ENCODE peak calls at places on chromosomes 7 and 10, in seven cellular contexts. One of them, this sample, is unnamed.
A peak's percentile ranks its signal among the peaks of the same experiment; 100 is the strongest.

GRCh38 chr10:31554556-31554955 is 235.5 kb downstream of the ZEB1 start:
- DNase-seq in cardiac muscle cell: no peak
- DNase-seq in type B pancreatic cell: no peak
- DNase-seq in chondrocyte: no peak
- DNase-seq in progenitor cell of endocrine pancreas: no peak
- DNase-seq in psoas muscle: no peak
- DNase-seq in heart right ventricle: no peak
- DNase-seq in this sample: no peak

GRCh38 chr7:157023589-157023905 is 13.1 kb upstream of the MNX1 start:
- DNase-seq in cardiac muscle cell: no peak
- DNase-seq in type B pancreatic cell: no peak
- DNase-seq in chondrocyte: no peak
- DNase-seq in progenitor cell of endocrine pancreas: no peak
- DNase-seq in psoas muscle: no peak
- DNase-seq in heart right ventricle: no peak
- DNase-seq in this sample: no peak

GRCh38 chr10:79223346-79224048 is 123.8 kb upstream of the PPIF start:
- DNase-seq in cardiac muscle cell: peak; percentile 97
- DNase-seq in type B pancreatic cell: no peak
- DNase-seq in chondrocyte: no peak
- DNase-seq in progenitor cell of endocrine pancreas: no peak
- DNase-seq in psoas muscle: peak; percentile 55
- DNase-seq in heart right ventricle: peak; percentile 71
- DNase-seq in this sample: no peak

GRCh38 chr10:12418000-12418399 is 68.7 kb downstream of the CAMK1D start:
- DNase-seq in cardiac muscle cell: no peak
- DNase-seq in type B pancreatic cell: no peak
- DNase-seq in chondrocyte: no peak
- DNase-seq in progenitor cell of endocrine pancreas: no peak
- DNase-seq in psoas muscle: peak; percentile 78
- DNase-seq in heart right ventricle: peak; percentile 31
- DNase-seq in this sample: no peak

GRCh38 chr7:4712371-4713182 is 30.5 kb downstream of the FOXK1 start:
- DNase-seq in cardiac muscle cell: no peak
- DNase-seq in type B pancreatic cell: no peak
- DNase-seq in chondrocyte: no peak
- DNase-seq in progenitor cell of endocrine pancreas: no peak
- DNase-seq in psoas muscle: no peak
- DNase-seq in heart right ventricle: no peak
- DNase-seq in this sample: no peak

GRCh38 chr10:4013651-4014085 is 228.7 kb upstream of the KLF6 start:
- DNase-seq in cardiac muscle cell: no peak
- DNase-seq in type B pancreatic cell: no peak
- DNase-seq in chondrocyte: no peak
- DNase-seq in progenitor cell of endocrine pancreas: no peak
- DNase-seq in psoas muscle: no peak
- DNase-seq in heart right ventricle: peak; percentile 25
- DNase-seq in this sample: peak; percentile 32

GRCh38 chr10:112137381-112137987 is 46.1 kb downstream of the GPAM start:
- DNase-seq in cardiac muscle cell: peak; percentile 85
- DNase-seq in type B pancreatic cell: peak; percentile 92
- DNase-seq in chondrocyte: no peak
- DNase-seq in progenitor cell of endocrine pancreas: peak; percentile 84
- DNase-seq in psoas muscle: peak; percentile 64
- DNase-seq in heart right ventricle: peak; percentile 70
- DNase-seq in this sample: peak; percentile 43

GRCh38 chr7:22866965-22867364 is 44.3 kb upstream of the TOMM7 start:
- DNase-seq in cardiac muscle cell: no peak
- DNase-seq in type B pancreatic cell: no peak
- DNase-seq in chondrocyte: no peak
- DNase-seq in progenitor cell of endocrine pancreas: no peak
- DNase-seq in psoas muscle: no peak
- DNase-seq in heart right ventricle: no peak
- DNase-seq in this sample: no peak

GRCh38 chr10:69938541-69938991 is 114.1 kb upstream of the MACROH2A2 start:
- DNase-seq in cardiac muscle cell: no peak
- DNase-seq in type B pancreatic cell: no peak
- DNase-seq in chondrocyte: no peak
- DNase-seq in progenitor cell of endocrine pancreas: no peak
- DNase-seq in psoas muscle: no peak
- DNase-seq in heart right ventricle: no peak
- DNase-seq in this sample: no peak

GRCh38 chr10:118818621-118819221 is 64.0 kb upstream of the CACUL1 start:
- DNase-seq in cardiac muscle cell: no peak
- DNase-seq in type B pancreatic cell: no peak
- DNase-seq in chondrocyte: no peak
- DNase-seq in progenitor cell of endocrine pancreas: no peak
- DNase-seq in psoas muscle: peak; percentile 56
- DNase-seq in heart right ventricle: peak; percentile 31
- DNase-seq in this sample: no peak

GRCh38 chr7:2779086-2779485 is 65.0 kb downstream of the GNA12 start:
- DNase-seq in cardiac muscle cell: no peak
- DNase-seq in type B pancreatic cell: peak; percentile 36
- DNase-seq in chondrocyte: no peak
- DNase-seq in progenitor cell of endocrine pancreas: no peak
- DNase-seq in psoas muscle: no peak
- DNase-seq in heart right ventricle: no peak
- DNase-seq in this sample: no peak

GRCh38 chr7:91311844-91312243 is 47.6 kb downstream of the FZD1 start:
- DNase-seq in cardiac muscle cell: no peak
- DNase-seq in type B pancreatic cell: no peak
- DNase-seq in chondrocyte: no peak
- DNase-seq in progenitor cell of endocrine pancreas: no peak
- DNase-seq in psoas muscle: no peak
- DNase-seq in heart right ventricle: no peak
- DNase-seq in this sample: no peak

DNA sequence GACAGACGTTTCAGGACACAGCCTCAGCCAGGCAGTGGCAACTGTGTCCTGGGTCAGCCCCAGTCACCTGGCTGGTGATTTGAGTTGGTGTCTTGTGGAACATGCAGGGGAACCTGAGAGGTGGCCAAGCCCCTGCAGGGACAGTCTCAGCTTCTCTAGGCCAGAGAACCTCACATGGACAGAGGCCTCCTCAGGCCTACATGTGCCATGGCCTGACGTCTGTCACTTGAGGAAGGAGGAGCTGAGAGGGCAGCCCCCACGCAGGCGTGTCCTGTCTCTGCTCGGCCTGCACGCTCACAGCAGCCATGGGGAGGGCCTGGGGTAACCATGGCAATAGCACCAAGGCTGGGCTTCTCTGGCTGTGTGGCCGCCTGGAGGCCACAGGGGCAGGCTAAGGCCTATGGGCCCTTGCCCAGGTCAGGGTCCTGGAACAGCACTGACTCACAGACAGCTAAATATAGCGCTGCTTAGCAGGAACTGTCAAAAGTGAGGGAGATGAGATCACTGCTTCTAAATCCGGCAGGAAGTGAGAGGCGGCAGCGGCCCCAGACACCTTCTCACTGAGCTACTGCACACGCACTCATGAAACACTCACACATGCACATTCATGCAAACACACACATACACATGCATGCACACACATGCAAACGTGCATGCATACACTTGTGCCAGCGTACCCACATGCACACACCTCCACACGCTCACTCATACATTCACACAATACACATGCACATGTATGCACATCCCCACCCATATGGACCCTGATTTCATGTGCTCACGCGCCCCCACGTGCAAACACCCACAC is 57.0 kb downstream of the YKT6 start:
- DNase-seq in cardiac muscle cell: peak; percentile 94
- DNase-seq in type B pancreatic cell: no peak
- DNase-seq in chondrocyte: no peak
- DNase-seq in progenitor cell of endocrine pancreas: no peak
- DNase-seq in psoas muscle: peak; percentile 85
- DNase-seq in heart right ventricle: peak; percentile 75
- DNase-seq in this sample: peak; percentile 41
- TF ChIP-seq CTCF in cardiac muscle cell: no peak
- TF ChIP-seq CTCF in type B pancreatic cell: no peak
- TF ChIP-seq CTCF in chondrocyte: no peak
- TF ChIP-seq CTCF in progenitor cell of endocrine pancreas: no peak
- TF ChIP-seq CTCF in psoas muscle: peak; percentile 30
- TF ChIP-seq CTCF in heart right ventricle: peak; percentile 13
- TF ChIP-seq CTCF in this sample: no peak

GRCh38 chr10:73627300-73627699 is 14.0 kb downstream of the MYOZ1 start:
- DNase-seq in cardiac muscle cell: no peak
- DNase-seq in type B pancreatic cell: no peak
- DNase-seq in chondrocyte: no peak
- DNase-seq in progenitor cell of endocrine pancreas: no peak
- DNase-seq in psoas muscle: no peak
- DNase-seq in heart right ventricle: no peak
- DNase-seq in this sample: no peak

GRCh38 chr10:73628405-73628804 is 12.9 kb downstream of the MYOZ1 start:
- DNase-seq in cardiac muscle cell: no peak
- DNase-seq in type B pancreatic cell: no peak
- DNase-seq in chondrocyte: no peak
- DNase-seq in progenitor cell of endocrine pancreas: no peak
- DNase-seq in psoas muscle: no peak
- DNase-seq in heart right ventricle: no peak
- DNase-seq in this sample: no peak

GRCh38 chr10:73623056-73623455 is 18.2 kb downstream of the MYOZ1 start:
- DNase-seq in cardiac muscle cell: no peak
- DNase-seq in type B pancreatic cell: no peak
- DNase-seq in chondrocyte: no peak
- DNase-seq in progenitor cell of endocrine pancreas: no peak
- DNase-seq in psoas muscle: no peak
- DNase-seq in heart right ventricle: no peak
- DNase-seq in this sample: no peak

GRCh38 chr10:73625884-73626753 is 15.2 kb downstream of the MYOZ1 start:
- DNase-seq in cardiac muscle cell: peak; percentile 98
- DNase-seq in type B pancreatic cell: peak; percentile 91
- DNase-seq in chondrocyte: peak; percentile 95
- DNase-seq in progenitor cell of endocrine pancreas: peak; percentile 85
- DNase-seq in psoas muscle: peak; percentile 90
- DNase-seq in heart right ventricle: peak; percentile 88
- DNase-seq in this sample: peak; percentile 78

DNA sequence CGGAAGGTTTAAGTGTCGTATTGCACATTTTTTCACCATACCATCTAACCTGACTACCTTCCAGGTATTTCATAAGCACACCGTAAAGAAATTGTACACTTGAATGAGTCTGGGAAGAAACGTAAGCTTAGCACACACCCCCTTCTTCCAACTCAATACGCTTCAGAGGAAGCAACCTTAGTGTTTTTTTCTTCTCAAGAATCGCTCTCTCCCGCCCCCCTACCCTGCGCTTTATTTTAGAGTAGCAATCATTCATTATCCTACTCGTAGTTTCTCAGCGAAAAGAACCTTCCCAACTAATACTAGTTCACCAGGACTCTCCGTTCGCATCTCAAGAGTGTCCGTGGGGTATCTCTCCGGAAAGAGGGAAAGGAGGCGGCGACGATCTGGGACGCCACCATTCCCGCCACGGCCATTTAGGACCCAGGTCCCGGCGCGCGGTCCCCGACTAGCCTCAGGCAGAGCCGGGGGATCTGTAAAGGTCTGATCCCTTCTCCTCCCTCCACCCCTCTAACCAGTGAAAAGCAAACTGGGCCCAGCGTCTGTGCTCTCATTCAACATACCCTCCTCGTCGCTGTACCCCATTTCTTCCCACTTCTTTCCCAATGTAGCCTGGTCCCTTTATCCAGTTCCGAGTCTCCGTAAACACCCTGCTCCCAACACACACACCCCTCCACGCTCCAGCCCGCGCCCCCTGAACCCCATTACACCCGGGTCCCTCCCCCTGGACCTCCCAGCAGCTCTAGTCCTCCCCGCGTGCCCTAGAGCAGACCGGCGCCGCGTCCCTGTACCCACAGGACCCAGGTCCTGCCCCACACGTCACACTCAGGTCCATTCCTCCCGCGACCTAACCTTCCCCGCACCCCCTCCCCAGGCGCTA is 16.0 kb downstream of the MYOZ1 start:
- DNase-seq in cardiac muscle cell: peak; percentile 65
- DNase-seq in type B pancreatic cell: no peak
- DNase-seq in chondrocyte: no peak
- DNase-seq in progenitor cell of endocrine pancreas: peak; percentile 16
- DNase-seq in psoas muscle: no peak
- DNase-seq in heart right ventricle: peak; percentile 22
- DNase-seq in this sample: no peak
- TF ChIP-seq CTCF in cardiac muscle cell: no peak
- TF ChIP-seq CTCF in type B pancreatic cell: no peak
- TF ChIP-seq CTCF in chondrocyte: no peak
- TF ChIP-seq CTCF in progenitor cell of endocrine pancreas: no peak
- TF ChIP-seq CTCF in psoas muscle: no peak
- TF ChIP-seq CTCF in heart right ventricle: no peak
- TF ChIP-seq CTCF in this sample: no peak

GRCh38 chr7:142669074-142669654 is 80.1 kb upstream of the PRSS1 start:
- DNase-seq in cardiac muscle cell: no peak
- DNase-seq in type B pancreatic cell: no peak
- DNase-seq in chondrocyte: no peak
- DNase-seq in progenitor cell of endocrine pancreas: no peak
- DNase-seq in psoas muscle: no peak
- DNase-seq in heart right ventricle: no peak
- DNase-seq in this sample: no peak
- TF ChIP-seq CTCF in cardiac muscle cell: peak; percentile 48
- TF ChIP-seq CTCF in type B pancreatic cell: peak; percentile 61
- TF ChIP-seq CTCF in chondrocyte: peak; percentile 59
- TF ChIP-seq CTCF in progenitor cell of endocrine pancreas: peak; percentile 65
- TF ChIP-seq CTCF in psoas muscle: peak; percentile 28
- TF ChIP-seq CTCF in heart right ventricle: peak; percentile 37
- TF ChIP-seq CTCF in this sample: no peak

GRCh38 chr10:133438711-133439273 is 14.4 kb upstream of the SPRN start:
- DNase-seq in cardiac muscle cell: no peak
- DNase-seq in type B pancreatic cell: peak; percentile 44
- DNase-seq in chondrocyte: no peak
- DNase-seq in progenitor cell of endocrine pancreas: no peak
- DNase-seq in psoas muscle: no peak
- DNase-seq in heart right ventricle: no peak
- DNase-seq in this sample: no peak
- TF ChIP-seq CTCF in cardiac muscle cell: peak; percentile 29
- TF ChIP-seq CTCF in type B pancreatic cell: no peak
- TF ChIP-seq CTCF in chondrocyte: peak; percentile 58
- TF ChIP-seq CTCF in progenitor cell of endocrine pancreas: no peak
- TF ChIP-seq CTCF in psoas muscle: no peak
- TF ChIP-seq CTCF in heart right ventricle: peak; percentile 37
- TF ChIP-seq CTCF in this sample: no peak

GRCh38 chr10:585502-585901 is 104.0 kb downstream of the DIP2C start:
- DNase-seq in cardiac muscle cell: no peak
- DNase-seq in type B pancreatic cell: no peak
- DNase-seq in chondrocyte: no peak
- DNase-seq in progenitor cell of endocrine pancreas: no peak
- DNase-seq in psoas muscle: no peak
- DNase-seq in heart right ventricle: no peak
- DNase-seq in this sample: no peak
- TF ChIP-seq CTCF in cardiac muscle cell: no peak
- TF ChIP-seq CTCF in type B pancreatic cell: no peak
- TF ChIP-seq CTCF in chondrocyte: no peak
- TF ChIP-seq CTCF in progenitor cell of endocrine pancreas: no peak
- TF ChIP-seq CTCF in psoas muscle: no peak
- TF ChIP-seq CTCF in heart right ventricle: no peak
- TF ChIP-seq CTCF in this sample: no peak

DNA sequence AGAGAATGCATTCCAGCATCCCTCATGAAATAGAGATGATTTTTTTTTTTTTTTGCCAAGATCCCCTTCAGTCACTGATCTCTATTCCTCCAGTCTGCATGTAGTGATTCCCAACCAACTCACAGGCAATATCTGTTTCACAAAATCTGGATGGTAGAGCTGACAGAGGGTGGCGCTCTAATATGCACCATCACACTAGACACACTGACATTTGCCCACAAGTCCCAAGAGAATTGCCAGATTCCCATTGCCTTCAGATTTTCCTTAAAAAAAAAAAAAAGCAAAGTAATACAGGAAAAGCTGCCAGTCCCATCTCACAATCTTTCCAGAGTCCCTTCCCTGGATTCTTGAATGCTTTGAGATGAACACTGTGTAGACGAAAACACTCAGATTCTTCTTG is 301.0 kb downstream of the SORCS1 start:
- DNase-seq in cardiac muscle cell: peak; percentile 31
- DNase-seq in type B pancreatic cell: no peak
- DNase-seq in chondrocyte: no peak
- DNase-seq in progenitor cell of endocrine pancreas: no peak
- DNase-seq in psoas muscle: no peak
- DNase-seq in heart right ventricle: no peak
- DNase-seq in this sample: no peak
- TF ChIP-seq CTCF in cardiac muscle cell: no peak
- TF ChIP-seq CTCF in type B pancreatic cell: no peak
- TF ChIP-seq CTCF in chondrocyte: no peak
- TF ChIP-seq CTCF in progenitor cell of endocrine pancreas: peak; percentile 17
- TF ChIP-seq CTCF in psoas muscle: no peak
- TF ChIP-seq CTCF in heart right ventricle: no peak
- TF ChIP-seq CTCF in this sample: no peak